ENCODE peak calls at places on chromosomes 12 and 14, in nine cellular contexts. One of them, this sample, is unnamed.

GRCh38 chr14:76191297-76191696 is 39.6 kb downstream of the GPATCH2L start:
- DNase-seq in ovary: no peak
- DNase-seq in A549: no peak
- DNase-seq in tibial nerve: no peak
- DNase-seq in GM12878: no peak
- DNase-seq in H1: no peak
- DNase-seq in transverse colon: no peak
- DNase-seq in SK-N-SH: no peak
- DNase-seq in K562: no peak
- DNase-seq in this sample: no peak

GRCh38 chr12:78034025-78034424 is 203.3 kb downstream of the NAV3 start:
- DNase-seq in ovary: peak; percentile 57
- DNase-seq in A549: no peak
- DNase-seq in tibial nerve: no peak
- DNase-seq in GM12878: no peak
- DNase-seq in H1: no peak
- DNase-seq in transverse colon: no peak
- DNase-seq in SK-N-SH: no peak
- DNase-seq in K562: no peak
- DNase-seq in this sample: no peak

GRCh38 chr14:24701031-24701430 is 67.0 kb upstream of the GZMB start:
- DNase-seq in ovary: no peak
- DNase-seq in A549: no peak
- DNase-seq in tibial nerve: no peak
- DNase-seq in GM12878: no peak
- DNase-seq in H1: no peak
- DNase-seq in transverse colon: no peak
- DNase-seq in SK-N-SH: no peak
- DNase-seq in K562: no peak
- DNase-seq in this sample: no peak

GRCh38 chr12:62530596-62530995 is 64.0 kb downstream of the MON2 start:
- DNase-seq in ovary: no peak
- DNase-seq in A549: no peak
- DNase-seq in tibial nerve: no peak
- DNase-seq in GM12878: no peak
- DNase-seq in H1: no peak
- DNase-seq in transverse colon: no peak
- DNase-seq in SK-N-SH: no peak
- DNase-seq in K562: no peak
- DNase-seq in this sample: no peak

GRCh38 chr12:16524378-16524777 is 81.6 kb downstream of the LMO3 start:
- DNase-seq in ovary: no peak
- DNase-seq in A549: no peak
- DNase-seq in tibial nerve: no peak
- DNase-seq in GM12878: no peak
- DNase-seq in H1: no peak
- DNase-seq in transverse colon: no peak
- DNase-seq in SK-N-SH: no peak
- DNase-seq in K562: no peak
- DNase-seq in this sample: no peak

GRCh38 chr12:48659863-48660262 is 22.2 kb downstream of the KANSL2 start:
- DNase-seq in ovary: no peak
- DNase-seq in A549: no peak
- DNase-seq in tibial nerve: no peak
- DNase-seq in GM12878: no peak
- DNase-seq in H1: no peak
- DNase-seq in transverse colon: no peak
- DNase-seq in SK-N-SH: no peak
- DNase-seq in K562: no peak
- DNase-seq in this sample: no peak

GRCh38 chr12:12428961-12429657 is 72.2 kb downstream of the BORCS5 start:
- DNase-seq in ovary: no peak
- DNase-seq in A549: no peak
- DNase-seq in tibial nerve: no peak
- DNase-seq in GM12878: no peak
- DNase-seq in H1: no peak
- DNase-seq in transverse colon: no peak
- DNase-seq in SK-N-SH: no peak
- DNase-seq in K562: no peak
- DNase-seq in this sample: no peak

GRCh38 chr12:132606927-132607326 is 3.5 kb downstream of the LRCOL1 start:
- DNase-seq in ovary: no peak
- DNase-seq in A549: no peak
- DNase-seq in tibial nerve: no peak
- DNase-seq in GM12878: no peak
- DNase-seq in H1: no peak
- DNase-seq in transverse colon: no peak
- DNase-seq in SK-N-SH: peak; percentile 44
- DNase-seq in K562: no peak
- DNase-seq in this sample: no peak

GRCh38 chr14:93086441-93087055 is 29.2 kb downstream of the ITPK1 start:
- DNase-seq in ovary: no peak
- DNase-seq in A549: no peak
- DNase-seq in tibial nerve: no peak
- DNase-seq in GM12878: peak; percentile 63
- DNase-seq in H1: no peak
- DNase-seq in transverse colon: no peak
- DNase-seq in SK-N-SH: no peak
- DNase-seq in K562: no peak
- DNase-seq in this sample: no peak

DNA sequence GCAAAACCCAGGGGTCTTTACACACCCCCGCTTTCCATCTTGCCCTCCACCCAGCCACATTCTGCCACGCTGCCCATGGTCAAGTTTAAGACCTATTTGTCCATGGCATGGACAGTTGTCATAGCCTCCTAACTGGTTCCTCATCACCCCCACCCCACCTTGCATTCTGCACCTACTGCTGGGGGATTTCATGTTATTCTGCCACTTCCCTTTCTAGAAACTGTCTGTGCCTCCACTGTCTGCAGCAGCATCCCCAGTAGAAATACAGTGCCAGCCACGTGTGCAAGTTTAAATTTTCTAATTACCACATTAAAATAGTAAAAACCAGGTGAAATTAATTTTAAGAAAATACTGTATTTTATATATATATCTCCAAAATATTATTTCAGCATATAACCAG is 63.2 kb downstream of the WDR20 start:
- DNase-seq in ovary: no peak
- DNase-seq in A549: no peak
- DNase-seq in tibial nerve: no peak
- DNase-seq in GM12878: no peak
- DNase-seq in H1: no peak
- DNase-seq in transverse colon: no peak
- DNase-seq in SK-N-SH: no peak
- DNase-seq in K562: no peak
- DNase-seq in this sample: no peak
- H3K27ac ChIP-seq in ovary: no peak overlapping the region
- H3K27ac ChIP-seq in A549: no peak overlapping the region
- H3K27ac ChIP-seq in tibial nerve: no peak overlapping the region
- H3K27ac ChIP-seq in GM12878: no peak overlapping the region
- H3K27ac ChIP-seq in H1: no peak overlapping the region
- H3K27ac ChIP-seq in transverse colon: no peak overlapping the region
- H3K27ac ChIP-seq in SK-N-SH: no peak overlapping the region
- H3K27ac ChIP-seq in K562: no peak overlapping the region
- H3K27ac ChIP-seq in this sample: no peak overlapping the region

GRCh38 chr14:103095210-103095778 is 769 bp downstream of the EXOC3L4 start:
- DNase-seq in ovary: no peak
- DNase-seq in A549: no peak
- DNase-seq in tibial nerve: no peak
- DNase-seq in GM12878: no peak
- DNase-seq in H1: no peak
- DNase-seq in transverse colon: peak; percentile 54
- DNase-seq in SK-N-SH: no peak
- DNase-seq in K562: no peak
- DNase-seq in this sample: no peak
- H3K4me3 ChIP-seq in ovary: no peak overlapping the region
- H3K4me3 ChIP-seq in A549: no peak overlapping the region
- H3K4me3 ChIP-seq in tibial nerve: peak overlapping the region; percentile 15
- H3K4me3 ChIP-seq in GM12878: no peak overlapping the region
- H3K4me3 ChIP-seq in H1: no peak overlapping the region
- H3K4me3 ChIP-seq in transverse colon: no peak overlapping the region
- H3K4me3 ChIP-seq in SK-N-SH: no peak overlapping the region
- H3K4me3 ChIP-seq in K562: no peak overlapping the region
- H3K4me3 ChIP-seq in this sample: peak overlapping the region; percentile 19

DNA sequence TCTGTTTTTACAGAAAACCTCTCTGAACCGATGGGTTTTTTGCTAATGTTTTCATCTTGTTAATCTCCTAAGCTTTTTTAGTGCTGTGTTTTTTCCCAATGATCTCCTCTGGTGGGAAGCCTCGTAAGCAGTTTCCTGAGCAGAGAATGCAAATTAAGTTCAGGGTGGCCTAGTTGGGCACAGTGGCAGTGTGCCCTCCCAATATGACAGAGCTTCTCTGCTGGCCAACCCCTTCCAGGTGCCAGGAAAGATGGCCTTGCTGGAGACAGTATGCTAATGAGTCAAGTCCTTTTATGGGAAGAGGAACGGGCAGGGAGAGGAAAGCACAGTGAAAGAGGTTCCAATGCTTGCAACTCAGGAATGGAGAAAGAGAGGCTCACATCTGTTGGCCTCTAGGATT is 115.8 kb downstream of the GCH1 start:
- DNase-seq in ovary: no peak
- DNase-seq in A549: no peak
- DNase-seq in tibial nerve: no peak
- DNase-seq in GM12878: no peak
- DNase-seq in H1: no peak
- DNase-seq in transverse colon: no peak
- DNase-seq in SK-N-SH: no peak
- DNase-seq in K562: no peak
- DNase-seq in this sample: no peak
- TF ChIP-seq EP300 in ovary: no peak
- TF ChIP-seq EP300 in A549: no peak
- TF ChIP-seq EP300 in tibial nerve: no peak
- TF ChIP-seq EP300 in GM12878: no peak
- TF ChIP-seq EP300 in H1: no peak
- TF ChIP-seq EP300 in transverse colon: no peak
- TF ChIP-seq EP300 in SK-N-SH: no peak
- TF ChIP-seq EP300 in K562: no peak
- TF ChIP-seq EP300 in this sample: no peak

DNA sequence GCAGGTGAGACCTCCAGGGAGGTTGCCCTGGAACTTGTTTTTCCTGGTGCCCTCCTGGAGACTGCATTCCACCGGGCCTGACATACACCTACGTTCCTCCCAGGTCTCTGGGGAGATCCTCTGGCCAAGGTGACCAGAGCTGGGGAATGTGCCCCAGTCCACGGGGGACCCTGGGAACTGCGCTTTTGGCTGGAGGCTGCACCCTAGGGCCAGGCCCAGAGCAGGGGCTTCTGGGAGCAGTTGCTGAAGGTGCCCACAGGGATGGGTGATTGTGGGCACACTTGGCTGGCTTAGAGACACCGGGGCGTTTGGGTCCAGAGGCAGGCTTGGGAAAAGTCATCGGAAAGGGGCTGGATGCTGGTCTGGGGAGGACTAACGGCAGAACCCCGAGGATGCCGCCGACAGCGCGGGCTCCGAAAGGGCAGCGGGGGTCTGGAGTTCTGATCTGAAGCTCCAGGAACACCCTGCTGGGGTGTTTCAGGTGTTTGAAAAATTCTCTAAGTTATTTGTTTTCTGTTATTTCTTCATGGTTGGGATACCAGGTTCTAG is 36.5 kb upstream of the TDRD9 start:
- DNase-seq in ovary: no peak
- DNase-seq in A549: no peak
- DNase-seq in tibial nerve: no peak
- DNase-seq in GM12878: no peak
- DNase-seq in H1: no peak
- DNase-seq in transverse colon: no peak
- DNase-seq in SK-N-SH: peak; percentile 24
- DNase-seq in K562: no peak
- DNase-seq in this sample: no peak
- H3K27ac ChIP-seq in ovary: no peak overlapping the region
- H3K27ac ChIP-seq in A549: no peak overlapping the region
- H3K27ac ChIP-seq in tibial nerve: no peak overlapping the region
- H3K27ac ChIP-seq in GM12878: no peak overlapping the region
- H3K27ac ChIP-seq in H1: no peak overlapping the region
- H3K27ac ChIP-seq in transverse colon: no peak overlapping the region
- H3K27ac ChIP-seq in SK-N-SH: no peak overlapping the region
- H3K27ac ChIP-seq in K562: no peak overlapping the region
- H3K27ac ChIP-seq in this sample: peak overlapping the region; percentile 85

This sample was measured in stomach.